ENCODE peak calls at places on chromosomes 3 and 15, in four cellular contexts. M is type B pancreatic cell, K is SK-N-SH, S is cardiac fibroblast. G is an unnamed sample.
A peak's percentile ranks its signal among the peaks of the same experiment; 100 is the strongest.

GRCh38 chr3:105806361-105806760 is 62.5 kb downstream of the CBLB start:
- DNase-seq in M (no peak), K (no peak), S (peak; percentile 65), G (no peak)

GRCh38 chr3:31189971-31190370 is 295.5 kb upstream of the GADL1 start:
- DNase-seq in M (no peak), K (no peak), S (no peak), G (no peak)

GRCh38 chr3:161221881-161222600 is 930 bp downstream of the NMD3 start:
- DNase-seq in M (no peak), K (peak; percentile 37), S (peak; percentile 51), G (no peak)

GRCh38 chr15:48925714-48926223 is 38.0 kb downstream of the SHC4 start:
- DNase-seq in M (no peak), K (peak; percentile 8), S (peak; percentile 94), G (no peak)

GRCh38 chr3:52704611-52705437 is 767 bp downstream of the GLT8D1 start:
- DNase-seq in M (no peak), K (peak; percentile 52), S (peak; percentile 37), G (no peak)

GRCh38 chr15:38325290-38325990 is 72.8 kb downstream of the SPRED1 start:
- DNase-seq in M (no peak), K (no peak), S (no peak), G (no peak)

GRCh38 chr15:91528811-91529210 is 324.7 kb upstream of the SLCO3A1 start:
- DNase-seq in M (no peak), K (no peak), S (no peak), G (no peak)

GRCh38 chr3:44561076-44561475 is 6.1 kb downstream of the ZKSCAN7 start:
- DNase-seq in M (no peak), K (no peak), S (no peak), G (no peak)

GRCh38 chr3:185283374-185283935 is 29.6 kb upstream of the EHHADH start:
- DNase-seq in M (no peak), K (no peak), S (peak; percentile 22), G (no peak)

GRCh38 chr3:194346621-194347020 is 4.5 kb downstream of the CPN2 start:
- DNase-seq in M (no peak), K (no peak), S (no peak), G (no peak)

GRCh38 chr3:53286727-53287412 is 31.0 kb upstream of the TKT start:
- DNase-seq in M (no peak), K (no peak), S (peak; percentile 34), G (no peak)

GRCh38 chr15:61137139-61137792 is 91.8 kb downstream of the RORA start:
- DNase-seq in M (no peak), K (peak; percentile 63), S (no peak), G (no peak)

GRCh38 chr3:17204049-17204650 is 319.4 kb downstream of the PLCL2 start:
- DNase-seq in M (no peak), K (no peak), S (no peak), G (no peak)

GRCh38 chr3:25589104-25589782 is 75.5 kb downstream of the TOP2B start:
- DNase-seq in M (no peak), K (no peak), S (no peak), G (no peak)

GRCh38 chr3:38029400-38030125 is at the start of gene PLCD1:
- DNase-seq in M (no peak), K (peak; percentile 98), S (peak; percentile 56), G (peak; percentile 63)

GRCh38 chr3:16026753-16027152 is 147.7 kb upstream of the GALNT15 start:
- DNase-seq in M (no peak), K (no peak), S (no peak), G (no peak)

GRCh38 chr3:127694467-127695215 is 21.9 kb downstream of the ABTB1 start:
- DNase-seq in M (no peak), K (peak; percentile 71), S (no peak), G (no peak)

GRCh38 chr15:40543082-40543481 is 21.8 kb downstream of the CCDC32 start:
- DNase-seq in M (no peak), K (no peak), S (no peak), G (no peak)

GRCh38 chr3:9902372-9903237 is at the start of gene IL17RE:
- DNase-seq in M (no peak), K (no peak), S (no peak), G (no peak)

GRCh38 chr3:124779751-124780191 is 49.5 kb downstream of the UMPS start:
- DNase-seq in M (no peak), K (no peak), S (no peak), G (no peak)

GRCh38 chr15:75647370-75648155 is at the start of gene SNX33:
- DNase-seq in M (peak; percentile 81), K (peak; percentile 94), S (peak; percentile 86), G (no peak)

GRCh38 chr15:100468265-100468664 is 60.5 kb downstream of the CERS3 start:
- DNase-seq in M (no peak), K (no peak), S (peak; percentile 27), G (no peak)

GRCh38 chr3:190972840-190973270 is 110.4 kb upstream of the GMNC start:
- DNase-seq in M (no peak), K (no peak), S (peak; percentile 48), G (no peak)

GRCh38 chr3:52053307-52054304 is 2.8 kb downstream of the DUSP7 start:
- DNase-seq in M (no peak), K (no peak), S (peak; percentile 61), G (no peak)

GRCh38 chr15:40825661-40826088 is 2.8 kb downstream of the PPP1R14D start:
- DNase-seq in M (no peak), K (no peak), S (peak; percentile 11), G (no peak)

GRCh38 chr15:95469601-95470000 is 860.9 kb upstream of the NR2F2 start:
- DNase-seq in M (no peak), K (no peak), S (peak; percentile 8), G (no peak)

GRCh38 chr15:81498314-81498713 is 124.3 kb upstream of the TMC3 start:
- DNase-seq in M (no peak), K (no peak), S (no peak), G (no peak)

GRCh38 chr15:40238927-40239591 is at the start of gene PAK6:
- DNase-seq in M (no peak), K (peak; percentile 92), S (peak; percentile 44), G (no peak)

GRCh38 chr3:57556459-57557087 is 499 bp downstream of the PDE12 start:
- DNase-seq in M (no peak), K (no peak), S (no peak), G (no peak)

GRCh38 chr15:60493166-60493565 is 14.2 kb upstream of the ICE2 start:
- DNase-seq in M (no peak), K (no peak), S (no peak), G (no peak)

GRCh38 chr3:78728406-78729145 is 1039.2 kb downstream of the ROBO1 start:
- DNase-seq in M (no peak), K (peak; percentile 34), S (peak; percentile 60), G (no peak)

GRCh38 chr3:84905556-84905920 is 53.3 kb upstream of the CADM2 start:
- DNase-seq in M (no peak), K (no peak), S (no peak), G (no peak)

GRCh38 chr15:74302821-74303359 is 64.6 kb downstream of the CYP11A1 start:
- DNase-seq in M (no peak), K (peak; percentile 93), S (peak; percentile 44), G (no peak)

GRCh38 chr3:63207066-63207590 is 71.0 kb upstream of the SYNPR start:
- DNase-seq in M (no peak), K (no peak), S (no peak), G (no peak)

GRCh38 chr3:25663324-25664065 is 1.2 kb downstream of the TOP2B start:
- DNase-seq in M (no peak), K (peak; percentile 32), S (peak; percentile 44), G (no peak)

GRCh38 chr3:133928136-133928893 is 32.6 kb upstream of the RAB6B start:
- DNase-seq in M (peak; percentile 59), K (no peak), S (no peak), G (no peak)

GRCh38 chr3:29012011-29012410 is 268.9 kb upstream of the RBMS3 start:
- DNase-seq in M (no peak), K (no peak), S (no peak), G (no peak)

GRCh38 chr3:34229871-34230270 is 431.4 kb downstream of the PDCD6IP start:
- DNase-seq in M (no peak), K (peak; percentile 5), S (no peak), G (no peak)

GRCh38 chr3:25385807-25386512 is 42.1 kb upstream of the RARB start:
- DNase-seq in M (no peak), K (no peak), S (no peak), G (no peak)

GRCh38 chr3:163481738-163482137 is 1596.6 kb downstream of the SI start:
- DNase-seq in M (no peak), K (no peak), S (no peak), G (no peak)

GRCh38 chr3:163474766-163475165 is 1603.5 kb downstream of the SI start:
- DNase-seq in M (no peak), K (no peak), S (no peak), G (no peak)

GRCh38 chr3:163476179-163476578 is 1602.1 kb downstream of the SI start:
- DNase-seq in M (no peak), K (no peak), S (peak; percentile 2), G (no peak)
- TF ChIP-seq CTCF in M (peak; percentile 39), K (no peak), S (no peak), G (no peak)

GRCh38 chr15:70907784-70908471 is 15.3 kb downstream of the LRRC49 start:
- DNase-seq in M (no peak), K (no peak), S (no peak), G (no peak)

GRCh38 chr15:70906842-70907241 is 14.2 kb downstream of the LRRC49 start:
- DNase-seq in M (no peak), K (no peak), S (peak; percentile 73), G (no peak)

GRCh38 chr15:70902105-70902504 is 9.5 kb downstream of the LRRC49 start:
- DNase-seq in M (no peak), K (no peak), S (peak; percentile 92), G (no peak)
- TF ChIP-seq CTCF in M (no peak), K (no peak), S (no peak), G (no peak)

GRCh38 chr3:116291141-116291540 is 154.1 kb downstream of the LSAMP start:
- DNase-seq in M (no peak), K (no peak), S (no peak), G (no peak)
- TF ChIP-seq CTCF in M (no peak), K (no peak), S (no peak), G (no peak)

DNA sequence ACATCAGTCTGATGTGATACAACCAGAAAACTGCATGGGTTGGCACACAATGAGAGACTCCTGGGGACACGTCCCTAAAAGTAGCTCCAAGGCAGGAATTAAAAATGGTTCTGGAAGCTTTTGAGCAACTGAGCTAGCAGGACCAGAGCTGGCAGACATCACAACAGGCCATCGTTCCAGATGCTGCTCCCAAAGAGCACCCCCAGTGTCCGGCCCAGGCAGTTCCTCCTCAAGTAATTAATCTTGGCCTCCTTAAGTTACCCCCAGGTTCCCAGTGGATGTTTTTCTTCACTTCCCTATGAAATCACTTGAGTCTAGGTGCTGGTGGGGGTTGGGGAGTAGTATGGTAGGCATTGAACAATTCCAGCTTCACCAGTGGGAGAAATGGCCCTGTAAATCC is 711.6 kb downstream of the MECOM start:
- DNase-seq in M (no peak), K (no peak), S (no peak), G (no peak)
- TF ChIP-seq CTCF in M (no peak), K (no peak), S (no peak), G (no peak)

G was measured in CD14-positive monocyte.